ENCODE peak calls at places on chromosomes 2 and 18, in six cellular contexts. One of them, this sample, is unnamed.

GRCh38 chr2:39938035-39938835 is 159.2 kb upstream of the THUMPD2 start:
- DNase-seq in coronary artery: no peak
- DNase-seq in retinal pigment epithelial cell: peak; percentile 82
- DNase-seq in fibroblast of pulmonary artery: peak; percentile 39
- DNase-seq in ovary: no peak
- DNase-seq in cardiac muscle cell: no peak
- DNase-seq in this sample: no peak

GRCh38 chr2:62363166-62363565 is 142.8 kb downstream of the TMEM17 start:
- DNase-seq in coronary artery: no peak
- DNase-seq in retinal pigment epithelial cell: no peak
- DNase-seq in fibroblast of pulmonary artery: no peak
- DNase-seq in ovary: no peak
- DNase-seq in cardiac muscle cell: no peak
- DNase-seq in this sample: no peak

GRCh38 chr2:39326644-39327043 is 82.9 kb upstream of the CDKL4 start:
- DNase-seq in coronary artery: no peak
- DNase-seq in retinal pigment epithelial cell: no peak
- DNase-seq in fibroblast of pulmonary artery: no peak
- DNase-seq in ovary: no peak
- DNase-seq in cardiac muscle cell: no peak
- DNase-seq in this sample: no peak

GRCh38 chr18:66813138-66813537 is 209.2 kb upstream of the CDH19 start:
- DNase-seq in coronary artery: no peak
- DNase-seq in retinal pigment epithelial cell: no peak
- DNase-seq in fibroblast of pulmonary artery: no peak
- DNase-seq in ovary: no peak
- DNase-seq in cardiac muscle cell: no peak
- DNase-seq in this sample: no peak

GRCh38 chr2:41972179-41972578 is 75.6 kb upstream of the PKDCC start:
- DNase-seq in coronary artery: no peak
- DNase-seq in retinal pigment epithelial cell: no peak
- DNase-seq in fibroblast of pulmonary artery: no peak
- DNase-seq in ovary: no peak
- DNase-seq in cardiac muscle cell: no peak
- DNase-seq in this sample: no peak

GRCh38 chr2:196988599-196988998 is 62.1 kb upstream of the PGAP1 start:
- DNase-seq in coronary artery: no peak
- DNase-seq in retinal pigment epithelial cell: no peak
- DNase-seq in fibroblast of pulmonary artery: no peak
- DNase-seq in ovary: no peak
- DNase-seq in cardiac muscle cell: no peak
- DNase-seq in this sample: no peak

GRCh38 chr2:48114256-48114655 is 208.0 kb upstream of the FBXO11 start:
- DNase-seq in coronary artery: no peak
- DNase-seq in retinal pigment epithelial cell: peak; percentile 74
- DNase-seq in fibroblast of pulmonary artery: peak; percentile 89
- DNase-seq in ovary: peak; percentile 47
- DNase-seq in cardiac muscle cell: no peak
- DNase-seq in this sample: no peak

GRCh38 chr18:44943201-44943881 is 262.7 kb downstream of the SETBP1 start:
- DNase-seq in coronary artery: no peak
- DNase-seq in retinal pigment epithelial cell: no peak
- DNase-seq in fibroblast of pulmonary artery: peak; percentile 3
- DNase-seq in ovary: no peak
- DNase-seq in cardiac muscle cell: no peak
- DNase-seq in this sample: no peak

GRCh38 chr2:135203944-135204343 is 151.9 kb downstream of the RAB3GAP1 start:
- DNase-seq in coronary artery: no peak
- DNase-seq in retinal pigment epithelial cell: no peak
- DNase-seq in fibroblast of pulmonary artery: no peak
- DNase-seq in ovary: no peak
- DNase-seq in cardiac muscle cell: no peak
- DNase-seq in this sample: no peak

GRCh38 chr2:160674076-160674630 is 180.5 kb upstream of the RBMS1 start:
- DNase-seq in coronary artery: no peak
- DNase-seq in retinal pigment epithelial cell: peak; percentile 19
- DNase-seq in fibroblast of pulmonary artery: peak; percentile 50
- DNase-seq in ovary: no peak
- DNase-seq in cardiac muscle cell: no peak
- DNase-seq in this sample: no peak

GRCh38 chr2:170014769-170015168 is 163.2 kb upstream of the MYO3B start:
- DNase-seq in coronary artery: no peak
- DNase-seq in retinal pigment epithelial cell: no peak
- DNase-seq in fibroblast of pulmonary artery: no peak
- DNase-seq in ovary: no peak
- DNase-seq in cardiac muscle cell: no peak
- DNase-seq in this sample: no peak

GRCh38 chr2:75464348-75464946 is 96.3 kb downstream of the EVA1A start:
- DNase-seq in coronary artery: no peak
- DNase-seq in retinal pigment epithelial cell: peak; percentile 20
- DNase-seq in fibroblast of pulmonary artery: peak; percentile 61
- DNase-seq in ovary: no peak
- DNase-seq in cardiac muscle cell: peak; percentile 28
- DNase-seq in this sample: no peak

GRCh38 chr2:26172866-26173595 is at the start of gene GAREM2:
- DNase-seq in coronary artery: peak; percentile 45
- DNase-seq in retinal pigment epithelial cell: no peak
- DNase-seq in fibroblast of pulmonary artery: no peak
- DNase-seq in ovary: no peak
- DNase-seq in cardiac muscle cell: peak; percentile 50
- DNase-seq in this sample: no peak

GRCh38 chr2:70797502-70797901 is 7.1 kb upstream of the FIGLA start:
- DNase-seq in coronary artery: no peak
- DNase-seq in retinal pigment epithelial cell: no peak
- DNase-seq in fibroblast of pulmonary artery: no peak
- DNase-seq in ovary: no peak
- DNase-seq in cardiac muscle cell: no peak
- DNase-seq in this sample: no peak

GRCh38 chr18:54127759-54128378 is 96.6 kb downstream of the MBD2 start:
- DNase-seq in coronary artery: no peak
- DNase-seq in retinal pigment epithelial cell: no peak
- DNase-seq in fibroblast of pulmonary artery: peak; percentile 77
- DNase-seq in ovary: no peak
- DNase-seq in cardiac muscle cell: peak; percentile 73
- DNase-seq in this sample: no peak

GRCh38 chr18:78074400-78075020 is 824.9 kb downstream of the GALR1 start:
- DNase-seq in coronary artery: no peak
- DNase-seq in retinal pigment epithelial cell: no peak
- DNase-seq in fibroblast of pulmonary artery: no peak
- DNase-seq in ovary: no peak
- DNase-seq in cardiac muscle cell: no peak
- DNase-seq in this sample: no peak

GRCh38 chr2:157853820-157854219 is 22.3 kb downstream of the ACVR1 start:
- DNase-seq in coronary artery: no peak
- DNase-seq in retinal pigment epithelial cell: no peak
- DNase-seq in fibroblast of pulmonary artery: no peak
- DNase-seq in ovary: no peak
- DNase-seq in cardiac muscle cell: no peak
- DNase-seq in this sample: no peak

GRCh38 chr2:54550523-54550922 is 94.4 kb downstream of the SPTBN1 start:
- DNase-seq in coronary artery: no peak
- DNase-seq in retinal pigment epithelial cell: no peak
- DNase-seq in fibroblast of pulmonary artery: no peak
- DNase-seq in ovary: no peak
- DNase-seq in cardiac muscle cell: no peak
- DNase-seq in this sample: no peak

GRCh38 chr2:241738040-241738686 is 3.7 kb downstream of the D2HGDH start:
- DNase-seq in coronary artery: no peak
- DNase-seq in retinal pigment epithelial cell: no peak
- DNase-seq in fibroblast of pulmonary artery: no peak
- DNase-seq in ovary: no peak
- DNase-seq in cardiac muscle cell: no peak
- DNase-seq in this sample: no peak

GRCh38 chr2:216752855-216753505 is 57.6 kb upstream of the IGFBP5 start:
- DNase-seq in coronary artery: no peak
- DNase-seq in retinal pigment epithelial cell: no peak
- DNase-seq in fibroblast of pulmonary artery: peak; percentile 49
- DNase-seq in ovary: no peak
- DNase-seq in cardiac muscle cell: no peak
- DNase-seq in this sample: no peak

GRCh38 chr2:132632000-132632649 is 37.9 kb downstream of the LYPD1 start:
- DNase-seq in coronary artery: no peak
- DNase-seq in retinal pigment epithelial cell: peak; percentile 39
- DNase-seq in fibroblast of pulmonary artery: no peak
- DNase-seq in ovary: no peak
- DNase-seq in cardiac muscle cell: no peak
- DNase-seq in this sample: no peak

GRCh38 chr2:230898661-230899091 is 26.4 kb downstream of the GPR55 start:
- DNase-seq in coronary artery: no peak
- DNase-seq in retinal pigment epithelial cell: no peak
- DNase-seq in fibroblast of pulmonary artery: no peak
- DNase-seq in ovary: no peak
- DNase-seq in cardiac muscle cell: no peak
- DNase-seq in this sample: no peak

GRCh38 chr2:218516614-218517013 is 51.5 kb downstream of the USP37 start:
- DNase-seq in coronary artery: no peak
- DNase-seq in retinal pigment epithelial cell: no peak
- DNase-seq in fibroblast of pulmonary artery: peak; percentile 24
- DNase-seq in ovary: no peak
- DNase-seq in cardiac muscle cell: no peak
- DNase-seq in this sample: no peak

GRCh38 chr18:65788373-65788772 is 37.6 kb downstream of the CDH7 start:
- DNase-seq in coronary artery: no peak
- DNase-seq in retinal pigment epithelial cell: no peak
- DNase-seq in fibroblast of pulmonary artery: no peak
- DNase-seq in ovary: no peak
- DNase-seq in cardiac muscle cell: no peak
- DNase-seq in this sample: no peak

GRCh38 chr18:64273724-64274123 is 124.8 kb upstream of the LINC00305 start:
- DNase-seq in coronary artery: no peak
- DNase-seq in retinal pigment epithelial cell: no peak
- DNase-seq in fibroblast of pulmonary artery: no peak
- DNase-seq in ovary: no peak
- DNase-seq in cardiac muscle cell: no peak
- DNase-seq in this sample: no peak

GRCh38 chr2:156437876-156438410 is 1.8 kb downstream of the GPD2 start:
- DNase-seq in coronary artery: no peak
- DNase-seq in retinal pigment epithelial cell: no peak
- DNase-seq in fibroblast of pulmonary artery: no peak
- DNase-seq in ovary: no peak
- DNase-seq in cardiac muscle cell: no peak
- DNase-seq in this sample: no peak

GRCh38 chr2:203021986-203022385 is 7.3 kb downstream of the NBEAL1 start:
- DNase-seq in coronary artery: no peak
- DNase-seq in retinal pigment epithelial cell: no peak
- DNase-seq in fibroblast of pulmonary artery: peak; percentile 21
- DNase-seq in ovary: no peak
- DNase-seq in cardiac muscle cell: peak; percentile 13
- DNase-seq in this sample: no peak

GRCh38 chr2:175461839-175462238 is 280.3 kb upstream of the ATP5MC3 start:
- DNase-seq in coronary artery: no peak
- DNase-seq in retinal pigment epithelial cell: no peak
- DNase-seq in fibroblast of pulmonary artery: no peak
- DNase-seq in ovary: no peak
- DNase-seq in cardiac muscle cell: no peak
- DNase-seq in this sample: no peak

GRCh38 chr2:33448216-33448899 is 28.1 kb upstream of the RASGRP3 start:
- DNase-seq in coronary artery: no peak
- DNase-seq in retinal pigment epithelial cell: no peak
- DNase-seq in fibroblast of pulmonary artery: no peak
- DNase-seq in ovary: no peak
- DNase-seq in cardiac muscle cell: no peak
- DNase-seq in this sample: no peak

GRCh38 chr18:22171839-22172582 is 2.6 kb downstream of the GATA6 start:
- DNase-seq in coronary artery: no peak
- DNase-seq in retinal pigment epithelial cell: no peak
- DNase-seq in fibroblast of pulmonary artery: peak; percentile 51
- DNase-seq in ovary: peak; percentile 53
- DNase-seq in cardiac muscle cell: no peak
- DNase-seq in this sample: no peak
- H3K4me3 ChIP-seq in coronary artery: peak overlapping the region; percentile 90
- H3K4me3 ChIP-seq in retinal pigment epithelial cell: peak overlapping the region; percentile 59
- H3K4me3 ChIP-seq in fibroblast of pulmonary artery: peak overlapping the region; percentile 70
- H3K4me3 ChIP-seq in ovary: peak overlapping the region; percentile 98
- H3K4me3 ChIP-seq in cardiac muscle cell: peak overlapping the region; percentile 94
- H3K4me3 ChIP-seq in this sample: peak overlapping the region; percentile 72

DNA sequence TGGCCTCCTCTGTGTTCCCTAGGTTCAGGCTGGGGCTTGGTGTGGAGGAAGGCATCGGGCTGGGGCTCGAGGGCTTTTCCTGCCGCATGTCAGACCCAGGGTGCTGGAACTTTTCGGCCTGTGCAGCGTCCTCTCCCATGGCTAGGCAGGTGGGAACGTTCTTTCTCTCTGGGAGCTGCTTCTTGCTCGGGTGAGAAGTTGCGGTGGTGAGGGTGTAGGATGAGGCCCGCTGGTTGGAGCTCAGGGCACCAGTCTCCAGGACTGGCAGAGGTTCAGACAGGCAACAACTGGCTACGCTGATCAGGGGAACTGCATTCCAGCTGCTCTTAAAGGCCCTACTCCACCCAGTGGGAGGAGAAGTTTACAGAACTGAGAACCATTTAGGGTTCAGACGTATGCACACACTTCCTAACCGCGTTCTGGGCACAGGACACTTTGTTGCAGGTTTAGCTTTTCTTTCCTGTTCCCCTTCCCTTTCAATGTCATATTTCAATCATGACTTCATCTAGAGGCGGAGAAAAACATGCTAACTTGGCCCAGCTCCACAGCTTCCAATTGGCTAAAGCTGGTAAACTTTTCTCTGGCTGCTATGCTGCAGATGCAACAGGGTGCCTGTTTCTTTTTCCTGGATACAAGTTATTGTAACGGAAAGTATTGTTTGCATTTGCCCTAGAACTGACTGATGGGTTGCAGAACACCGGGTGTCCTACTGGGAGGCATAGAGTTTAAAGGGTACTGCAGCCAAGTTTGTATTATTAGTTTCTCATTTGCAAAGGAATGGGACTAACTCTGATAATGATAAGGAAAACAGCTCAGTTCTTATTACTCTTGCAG is at the start of gene CAVIN2:
- DNase-seq in coronary artery: peak; percentile 79
- DNase-seq in retinal pigment epithelial cell: no peak
- DNase-seq in fibroblast of pulmonary artery: peak; percentile 91
- DNase-seq in ovary: peak; percentile 68
- DNase-seq in cardiac muscle cell: no peak
- DNase-seq in this sample: peak; percentile 44
- H3K4me3 ChIP-seq in coronary artery: peak within 1 kb of the TSS; percentile 66
- H3K4me3 ChIP-seq in retinal pigment epithelial cell: no peak within 1 kb of the TSS
- H3K4me3 ChIP-seq in fibroblast of pulmonary artery: peak within 1 kb of the TSS; percentile 49
- H3K4me3 ChIP-seq in ovary: peak within 1 kb of the TSS; percentile 50
- H3K4me3 ChIP-seq in cardiac muscle cell: no peak within 1 kb of the TSS
- H3K4me3 ChIP-seq in this sample: no peak within 1 kb of the TSS

GRCh38 chr2:73027340-73027739 is 44.2 kb downstream of the SFXN5 start:
- DNase-seq in coronary artery: no peak
- DNase-seq in retinal pigment epithelial cell: no peak
- DNase-seq in fibroblast of pulmonary artery: no peak
- DNase-seq in ovary: no peak
- DNase-seq in cardiac muscle cell: no peak
- DNase-seq in this sample: no peak
- H3K4me3 ChIP-seq in coronary artery: no peak overlapping the region
- H3K4me3 ChIP-seq in retinal pigment epithelial cell: no peak overlapping the region
- H3K4me3 ChIP-seq in fibroblast of pulmonary artery: no peak overlapping the region
- H3K4me3 ChIP-seq in ovary: no peak overlapping the region
- H3K4me3 ChIP-seq in cardiac muscle cell: no peak overlapping the region
- H3K4me3 ChIP-seq in this sample: no peak overlapping the region

DNA sequence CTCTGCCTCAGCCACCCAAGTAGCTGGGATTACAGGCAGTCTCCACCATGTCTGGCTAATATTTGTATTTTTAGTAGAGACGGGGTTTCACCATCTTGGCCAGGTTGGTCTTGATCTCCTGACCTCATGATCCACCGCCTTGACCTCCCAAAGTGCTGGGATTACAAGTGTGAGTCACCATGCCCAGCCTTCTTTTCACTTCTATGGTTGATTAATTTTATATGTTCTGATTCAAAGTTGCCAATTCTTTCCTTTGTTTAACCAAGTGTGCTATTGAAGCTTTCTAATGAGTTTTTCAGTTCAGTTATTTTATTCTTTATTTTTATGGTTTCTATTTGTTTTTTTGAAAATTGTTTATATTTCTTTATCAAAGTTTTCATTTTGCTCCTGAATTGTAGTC is 133.1 kb upstream of the KCNJ3 start:
- DNase-seq in coronary artery: no peak
- DNase-seq in retinal pigment epithelial cell: no peak
- DNase-seq in fibroblast of pulmonary artery: no peak
- DNase-seq in ovary: no peak
- DNase-seq in cardiac muscle cell: no peak
- DNase-seq in this sample: no peak
- H3K4me3 ChIP-seq in coronary artery: no peak overlapping the region
- H3K4me3 ChIP-seq in retinal pigment epithelial cell: no peak overlapping the region
- H3K4me3 ChIP-seq in fibroblast of pulmonary artery: no peak overlapping the region
- H3K4me3 ChIP-seq in ovary: no peak overlapping the region
- H3K4me3 ChIP-seq in cardiac muscle cell: no peak overlapping the region
- H3K4me3 ChIP-seq in this sample: no peak overlapping the region